ENCODE peak calls at places on chromosomes 13 and 19, in ten cellular contexts. U is memory B cell; B is stimulated activated CD4-positive, alpha-beta T cell treated with anti-CD3 and anti-CD28 coated beads, Interleukin-15, amount 100 ng/mL, for 24 hours; G is NCI-H2081; Y is ELR; I is astrocyte of the spinal cord; K is Caki2; V is left cardiac atrium; M is stimulated activated CD8-positive, alpha-beta memory T cell treated with anti-CD3 and anti-CD28 coated beads, Interleukin-2, amount 100 ng/mL, for 48 hours; H is uterus. R is an unnamed sample.

GRCh38 chr19:5953680-5954213 is 24.2 kb downstream of the RANBP3 start:
- DNase-seq in I (peak; percentile 43), M (no peak), G (peak; percentile 18), U (no peak), K (no peak), Y (no peak), H (no peak), B (peak; percentile 62), V (no peak), R (no peak)

GRCh38 chr13:102236830-102237621 is 164.8 kb downstream of the FGF14 start:
- DNase-seq in U (no peak), V (no peak), Y (no peak), H (no peak), I (no peak), K (no peak), G (no peak), B (no peak), M (no peak), R (no peak)

GRCh38 chr19:5775668-5776309 is 8.8 kb downstream of the PRR22 start:
- DNase-seq in U (no peak), M (no peak), G (no peak), H (no peak), I (no peak), Y (peak; percentile 83), K (no peak), B (no peak), V (no peak), R (no peak)

GRCh38 chr19:3224346-3225325 is at the start of gene CELF5:
- DNase-seq in M (peak; percentile 46), Y (peak; percentile 54), V (peak; percentile 61), B (peak; percentile 72), G (peak; percentile 27), K (no peak), I (no peak), U (peak; percentile 56), H (no peak), R (peak; percentile 46)

GRCh38 chr13:80214521-80214941 is 126.4 kb downstream of the SPRY2 start:
- DNase-seq in K (no peak), I (peak; percentile 54), B (no peak), V (no peak), Y (no peak), M (no peak), U (no peak), H (no peak), G (no peak), R (no peak)

GRCh38 chr19:7799640-7800355 is 30.2 kb upstream of the EVI5L start:
- DNase-seq in B (peak; percentile 74), M (peak; percentile 15), V (peak; percentile 63), K (peak; percentile 50), I (peak; percentile 67), H (peak; percentile 44), Y (peak; percentile 91), U (peak; percentile 54), G (peak; percentile 59), R (peak; percentile 69)

GRCh38 chr19:19662866-19663291 is 597 bp downstream of the ATP13A1 start:
- DNase-seq in V (no peak), G (no peak), M (no peak), B (no peak), Y (peak; percentile 59), K (no peak), H (no peak), U (no peak), I (no peak), R (no peak)

GRCh38 chr19:50268046-50268445 is 61.1 kb downstream of the KCNC3 start:
- DNase-seq in K (no peak), V (no peak), G (no peak), H (no peak), M (no peak), I (no peak), Y (no peak), U (no peak), B (no peak), R (no peak)

GRCh38 chr19:21117041-21117907 is 24.6 kb upstream of the ZNF431 start:
- DNase-seq in H (no peak), G (no peak), Y (peak; percentile 61), K (no peak), B (no peak), V (no peak), U (no peak), M (no peak), I (peak; percentile 1), R (no peak)

GRCh38 chr19:17240062-17240854 is 5.5 kb downstream of the NR2F6 start:
- DNase-seq in V (no peak), K (no peak), I (no peak), B (no peak), U (no peak), G (no peak), M (no peak), Y (no peak), H (no peak), R (no peak)

GRCh38 chr13:94228781-94229180 is 250.7 kb downstream of the DCT start:
- DNase-seq in K (no peak), G (no peak), Y (no peak), M (no peak), H (no peak), B (no peak), V (no peak), I (peak; percentile 14), U (no peak), R (no peak)

GRCh38 chr13:113179374-113180230 is 21.2 kb downstream of the PROZ start:
- DNase-seq in U (no peak), Y (peak; percentile 36), G (no peak), I (peak; percentile 85), B (no peak), V (no peak), M (no peak), K (no peak), H (no peak), R (peak; percentile 36)

GRCh38 chr13:25743426-25743825 is 308.4 kb downstream of the SHISA2 start:
- DNase-seq in Y (peak; percentile 36), V (no peak), K (no peak), I (no peak), B (no peak), M (no peak), G (no peak), H (no peak), U (no peak), R (no peak)

GRCh38 chr13:62747152-62747551 is 1331.5 kb upstream of the PCDH20 start:
- DNase-seq in H (no peak), K (no peak), I (peak; percentile 4), G (no peak), Y (peak; percentile 68), B (no peak), M (no peak), V (no peak), U (no peak), R (no peak)

GRCh38 chr19:30593358-30593757 is 221.2 kb downstream of the ZNF536 start:
- DNase-seq in K (no peak), I (no peak), H (no peak), U (no peak), G (no peak), M (no peak), B (no peak), Y (no peak), V (no peak), R (no peak)

GRCh38 chr13:103002279-103002678 is 63.9 kb downstream of the SLC10A2 start:
- DNase-seq in H (no peak), U (no peak), V (no peak), K (no peak), M (no peak), Y (no peak), G (no peak), B (no peak), I (no peak), R (no peak)

GRCh38 chr19:49214701-49215100 is 57.1 kb downstream of the TRPM4 start:
- DNase-seq in B (no peak), K (no peak), M (no peak), Y (no peak), H (no peak), V (no peak), I (no peak), U (no peak), G (no peak), R (no peak)

GRCh38 chr13:110363009-110363408 is 55.9 kb downstream of the COL4A2 start:
- DNase-seq in B (no peak), K (no peak), I (no peak), Y (peak; percentile 24), H (no peak), U (no peak), M (no peak), V (no peak), G (no peak), R (no peak)

R was measured in effector memory CD8-positive, alpha-beta T cell.